ENCODE peak calls at places on chromosomes 3 and 15, in seven cellular contexts. One of them, this sample, is unnamed.

GRCh38 chr3:43289401-43289800 is 3.1 kb downstream of the SNRK start:
- DNase-seq in stimulated activated naive CD8-positive, alpha-beta T cell treated with anti-CD3 and anti-CD28 coated beads, Interleukin-15, amount 100 ng/mL, for 72 hours: no peak
- DNase-seq in stimulated activated CD8-positive, alpha-beta memory T cell treated with anti-CD3 and anti-CD28 coated beads, Interleukin-2, amount 100 ng/mL, for 1 hour: no peak
- DNase-seq in ACHN: no peak
- DNase-seq in omental fat pad: no peak
- DNase-seq in activated T-helper 1 cell treated with anti-CD3 and anti-CD28 coated beads, Interleukin-2, amount 50 U/mL, for 16 hours: no peak
- DNase-seq in nucleus accumbens: no peak
- DNase-seq in this sample: no peak

GRCh38 chr3:88221726-88222125 is 72.0 kb downstream of the C3orf38 start:
- DNase-seq in ACHN: no peak
- DNase-seq in nucleus accumbens: no peak
- DNase-seq in stimulated activated naive CD8-positive, alpha-beta T cell treated with anti-CD3 and anti-CD28 coated beads, Interleukin-15, amount 100 ng/mL, for 72 hours: no peak
- DNase-seq in activated T-helper 1 cell treated with anti-CD3 and anti-CD28 coated beads, Interleukin-2, amount 50 U/mL, for 16 hours: no peak
- DNase-seq in omental fat pad: no peak
- DNase-seq in stimulated activated CD8-positive, alpha-beta memory T cell treated with anti-CD3 and anti-CD28 coated beads, Interleukin-2, amount 100 ng/mL, for 1 hour: no peak
- DNase-seq in this sample: no peak

GRCh38 chr3:172034786-172035685 is 4.3 kb upstream of the FNDC3B start:
- DNase-seq in omental fat pad: no peak
- DNase-seq in nucleus accumbens: no peak
- DNase-seq in activated T-helper 1 cell treated with anti-CD3 and anti-CD28 coated beads, Interleukin-2, amount 50 U/mL, for 16 hours: no peak
- DNase-seq in stimulated activated naive CD8-positive, alpha-beta T cell treated with anti-CD3 and anti-CD28 coated beads, Interleukin-15, amount 100 ng/mL, for 72 hours: no peak
- DNase-seq in stimulated activated CD8-positive, alpha-beta memory T cell treated with anti-CD3 and anti-CD28 coated beads, Interleukin-2, amount 100 ng/mL, for 1 hour: no peak
- DNase-seq in ACHN: peak
- DNase-seq in this sample: no peak

GRCh38 chr15:84552896-84553295 is 47.9 kb upstream of the ZSCAN2 start:
- DNase-seq in omental fat pad: no peak
- DNase-seq in stimulated activated naive CD8-positive, alpha-beta T cell treated with anti-CD3 and anti-CD28 coated beads, Interleukin-15, amount 100 ng/mL, for 72 hours: no peak
- DNase-seq in ACHN: no peak
- DNase-seq in stimulated activated CD8-positive, alpha-beta memory T cell treated with anti-CD3 and anti-CD28 coated beads, Interleukin-2, amount 100 ng/mL, for 1 hour: no peak
- DNase-seq in activated T-helper 1 cell treated with anti-CD3 and anti-CD28 coated beads, Interleukin-2, amount 50 U/mL, for 16 hours: no peak
- DNase-seq in nucleus accumbens: no peak
- DNase-seq in this sample: no peak

GRCh38 chr3:11346416-11346815 is 74.2 kb downstream of the ATG7 start:
- DNase-seq in nucleus accumbens: no peak
- DNase-seq in ACHN: peak
- DNase-seq in omental fat pad: no peak
- DNase-seq in stimulated activated CD8-positive, alpha-beta memory T cell treated with anti-CD3 and anti-CD28 coated beads, Interleukin-2, amount 100 ng/mL, for 1 hour: no peak
- DNase-seq in activated T-helper 1 cell treated with anti-CD3 and anti-CD28 coated beads, Interleukin-2, amount 50 U/mL, for 16 hours: no peak
- DNase-seq in stimulated activated naive CD8-positive, alpha-beta T cell treated with anti-CD3 and anti-CD28 coated beads, Interleukin-15, amount 100 ng/mL, for 72 hours: no peak
- DNase-seq in this sample: no peak

GRCh38 chr3:155188036-155188435 is 105.4 kb downstream of the STRIT1 start:
- DNase-seq in stimulated activated naive CD8-positive, alpha-beta T cell treated with anti-CD3 and anti-CD28 coated beads, Interleukin-15, amount 100 ng/mL, for 72 hours: no peak
- DNase-seq in nucleus accumbens: no peak
- DNase-seq in stimulated activated CD8-positive, alpha-beta memory T cell treated with anti-CD3 and anti-CD28 coated beads, Interleukin-2, amount 100 ng/mL, for 1 hour: no peak
- DNase-seq in activated T-helper 1 cell treated with anti-CD3 and anti-CD28 coated beads, Interleukin-2, amount 50 U/mL, for 16 hours: no peak
- DNase-seq in omental fat pad: no peak
- DNase-seq in ACHN: no peak
- DNase-seq in this sample: no peak

GRCh38 chr3:136818851-136819783 is at the start of gene SLC35G2:
- DNase-seq in activated T-helper 1 cell treated with anti-CD3 and anti-CD28 coated beads, Interleukin-2, amount 50 U/mL, for 16 hours: no peak
- DNase-seq in stimulated activated naive CD8-positive, alpha-beta T cell treated with anti-CD3 and anti-CD28 coated beads, Interleukin-15, amount 100 ng/mL, for 72 hours: peak
- DNase-seq in ACHN: peak
- DNase-seq in stimulated activated CD8-positive, alpha-beta memory T cell treated with anti-CD3 and anti-CD28 coated beads, Interleukin-2, amount 100 ng/mL, for 1 hour: no peak
- DNase-seq in omental fat pad: peak
- DNase-seq in nucleus accumbens: peak
- DNase-seq in this sample: peak

GRCh38 chr3:187445352-187445751 is 77.2 kb downstream of the RTP4 start:
- DNase-seq in omental fat pad: no peak
- DNase-seq in stimulated activated naive CD8-positive, alpha-beta T cell treated with anti-CD3 and anti-CD28 coated beads, Interleukin-15, amount 100 ng/mL, for 72 hours: no peak
- DNase-seq in activated T-helper 1 cell treated with anti-CD3 and anti-CD28 coated beads, Interleukin-2, amount 50 U/mL, for 16 hours: no peak
- DNase-seq in ACHN: no peak
- DNase-seq in stimulated activated CD8-positive, alpha-beta memory T cell treated with anti-CD3 and anti-CD28 coated beads, Interleukin-2, amount 100 ng/mL, for 1 hour: no peak
- DNase-seq in nucleus accumbens: no peak
- DNase-seq in this sample: no peak

GRCh38 chr15:82963356-82964341 is 11.1 kb upstream of the HOMER2 start:
- DNase-seq in ACHN: no peak
- DNase-seq in activated T-helper 1 cell treated with anti-CD3 and anti-CD28 coated beads, Interleukin-2, amount 50 U/mL, for 16 hours: no peak
- DNase-seq in stimulated activated CD8-positive, alpha-beta memory T cell treated with anti-CD3 and anti-CD28 coated beads, Interleukin-2, amount 100 ng/mL, for 1 hour: no peak
- DNase-seq in nucleus accumbens: no peak
- DNase-seq in omental fat pad: no peak
- DNase-seq in stimulated activated naive CD8-positive, alpha-beta T cell treated with anti-CD3 and anti-CD28 coated beads, Interleukin-15, amount 100 ng/mL, for 72 hours: no peak
- DNase-seq in this sample: no peak

GRCh38 chr3:51538115-51538458 is 432 bp upstream of the RAD54L2 start:
- DNase-seq in nucleus accumbens: no peak
- DNase-seq in stimulated activated CD8-positive, alpha-beta memory T cell treated with anti-CD3 and anti-CD28 coated beads, Interleukin-2, amount 100 ng/mL, for 1 hour: no peak
- DNase-seq in ACHN: peak
- DNase-seq in activated T-helper 1 cell treated with anti-CD3 and anti-CD28 coated beads, Interleukin-2, amount 50 U/mL, for 16 hours: no peak
- DNase-seq in stimulated activated naive CD8-positive, alpha-beta T cell treated with anti-CD3 and anti-CD28 coated beads, Interleukin-15, amount 100 ng/mL, for 72 hours: peak
- DNase-seq in omental fat pad: no peak
- DNase-seq in this sample: no peak

GRCh38 chr3:172152869-172153268 is 113.5 kb downstream of the FNDC3B start:
- DNase-seq in stimulated activated naive CD8-positive, alpha-beta T cell treated with anti-CD3 and anti-CD28 coated beads, Interleukin-15, amount 100 ng/mL, for 72 hours: no peak
- DNase-seq in stimulated activated CD8-positive, alpha-beta memory T cell treated with anti-CD3 and anti-CD28 coated beads, Interleukin-2, amount 100 ng/mL, for 1 hour: no peak
- DNase-seq in omental fat pad: no peak
- DNase-seq in nucleus accumbens: no peak
- DNase-seq in activated T-helper 1 cell treated with anti-CD3 and anti-CD28 coated beads, Interleukin-2, amount 50 U/mL, for 16 hours: no peak
- DNase-seq in ACHN: peak
- DNase-seq in this sample: no peak

This sample was measured in skeletal muscle cell.